ENCODE peak calls at places on chromosomes 12 and 14, in six cellular contexts. H is NB4, M is stomach, G is psoas muscle, O is osteocyte, B is endothelial cell. A is an unnamed sample.

GRCh38 chr12:31507966-31508365 is 83.0 kb downstream of the DENND5B start:
- DNase-seq in H (no peak), M (no peak), G (no peak), O (no peak), B (no peak), A (no peak)

GRCh38 chr14:71574976-71575375 is 357.3 kb upstream of the RGS6 start:
- DNase-seq in H (no peak), M (no peak), G (no peak), O (no peak), B (no peak), A (no peak)

GRCh38 chr14:60647081-60647836 is 2.0 kb downstream of the SIX1 start:
- DNase-seq in H (peak), M (no peak), G (peak), O (no peak), B (peak), A (peak)

GRCh38 chr12:96445743-96446655 is 43.4 kb upstream of the CFAP54 start:
- DNase-seq in H (peak), M (no peak), G (no peak), O (no peak), B (peak), A (no peak)

GRCh38 chr12:65824314-65824563 is at the start of gene HMGA2:
- DNase-seq in H (peak), M (no peak), G (peak), O (no peak), B (peak), A (no peak)

GRCh38 chr14:99552572-99553216 is 51.3 kb downstream of the CCDC85C start:
- DNase-seq in H (no peak), M (peak), G (no peak), O (no peak), B (no peak), A (no peak)

GRCh38 chr14:56273949-56274348 is 155.7 kb downstream of the PELI2 start:
- DNase-seq in H (no peak), M (no peak), G (no peak), O (no peak), B (no peak), A (no peak)

GRCh38 chr12:128789356-128789929 is 34.3 kb downstream of the SLC15A4 start:
- DNase-seq in H (peak), M (no peak), G (no peak), O (no peak), B (no peak), A (no peak)

GRCh38 chr12:15629108-15629507 is 160.1 kb downstream of the EPS8 start:
- DNase-seq in H (peak), M (peak), G (peak), O (no peak), B (no peak), A (no peak)

GRCh38 chr14:52111583-52111982 is 42.7 kb upstream of the NID2 start:
- DNase-seq in H (no peak), M (no peak), G (no peak), O (no peak), B (no peak), A (no peak)

GRCh38 chr12:46110928-46111699 is 120.7 kb upstream of the SCAF11 start:
- DNase-seq in H (no peak), M (no peak), G (no peak), O (no peak), B (no peak), A (no peak)

GRCh38 chr12:96107236-96107635 is 71.8 kb upstream of the LTA4H start:
- DNase-seq in H (no peak), M (no peak), G (no peak), O (no peak), B (peak), A (no peak)

GRCh38 chr12:124022161-124022560 is 49.1 kb downstream of the ZNF664 start:
- DNase-seq in H (no peak), M (no peak), G (no peak), O (no peak), B (no peak), A (no peak)

DNA sequence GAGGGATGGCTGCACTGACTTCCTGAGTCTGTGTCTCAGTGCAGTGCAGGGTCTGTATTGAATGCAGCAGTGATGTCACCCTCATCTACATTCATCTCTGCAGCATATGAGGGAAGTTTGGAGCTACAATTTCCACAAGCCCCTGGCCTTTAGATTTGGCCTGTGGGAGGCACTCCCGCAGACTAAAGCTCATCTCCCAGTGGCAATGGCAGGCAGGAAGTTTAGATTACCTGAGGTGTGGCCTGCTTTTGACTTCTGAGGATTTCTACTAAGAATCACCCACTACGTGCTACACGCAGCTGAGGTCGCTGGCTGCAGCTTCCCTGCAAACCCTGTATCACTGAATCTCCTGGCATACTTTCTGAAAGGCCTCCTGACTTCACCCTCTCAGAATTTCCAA is 202.1 kb upstream of the PRKD1 start:
- DNase-seq in H (no peak), M (no peak), G (no peak), O (no peak), B (no peak), A (no peak)
- TF ChIP-seq CTCF in H (no peak), M (no peak), G (no peak), O (no peak), B (no peak), A (no peak)

DNA sequence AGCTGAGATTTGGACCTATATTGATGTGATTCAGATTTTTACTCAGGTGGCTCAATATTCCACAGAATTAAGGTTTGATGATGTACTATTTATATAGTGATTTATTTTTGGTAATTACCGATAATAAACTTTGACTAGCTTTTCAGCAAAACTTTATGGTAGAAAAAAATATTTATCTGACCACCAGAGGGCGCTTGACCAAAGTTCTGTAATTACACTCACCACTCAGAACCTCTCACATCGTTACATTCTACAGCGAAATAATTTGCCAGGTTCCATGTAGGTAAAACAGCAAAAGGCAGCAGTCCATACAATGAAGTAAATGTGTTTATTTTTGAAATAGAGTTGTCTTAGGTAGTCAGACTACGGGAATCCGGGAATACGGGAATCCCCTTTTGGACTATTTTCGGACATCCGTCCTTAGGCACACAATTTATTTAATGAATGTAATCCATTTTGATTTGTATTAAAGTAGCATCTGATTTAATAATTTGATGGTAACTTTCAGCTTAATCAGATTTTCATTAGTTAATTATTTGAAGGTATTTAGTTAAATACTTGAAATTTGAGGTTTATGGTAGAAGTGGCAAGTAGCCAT is 143.0 kb upstream of the DDHD1 start:
- DNase-seq in H (peak), M (no peak), G (no peak), O (no peak), B (peak), A (no peak)
- TF ChIP-seq CTCF in H (peak), M (peak), G (peak), O (peak), B (peak), A (peak)

GRCh38 chr14:30035361-30035760 is 107.7 kb upstream of the PRKD1 start:
- DNase-seq in H (no peak), M (no peak), G (no peak), O (no peak), B (no peak), A (no peak)

DNA sequence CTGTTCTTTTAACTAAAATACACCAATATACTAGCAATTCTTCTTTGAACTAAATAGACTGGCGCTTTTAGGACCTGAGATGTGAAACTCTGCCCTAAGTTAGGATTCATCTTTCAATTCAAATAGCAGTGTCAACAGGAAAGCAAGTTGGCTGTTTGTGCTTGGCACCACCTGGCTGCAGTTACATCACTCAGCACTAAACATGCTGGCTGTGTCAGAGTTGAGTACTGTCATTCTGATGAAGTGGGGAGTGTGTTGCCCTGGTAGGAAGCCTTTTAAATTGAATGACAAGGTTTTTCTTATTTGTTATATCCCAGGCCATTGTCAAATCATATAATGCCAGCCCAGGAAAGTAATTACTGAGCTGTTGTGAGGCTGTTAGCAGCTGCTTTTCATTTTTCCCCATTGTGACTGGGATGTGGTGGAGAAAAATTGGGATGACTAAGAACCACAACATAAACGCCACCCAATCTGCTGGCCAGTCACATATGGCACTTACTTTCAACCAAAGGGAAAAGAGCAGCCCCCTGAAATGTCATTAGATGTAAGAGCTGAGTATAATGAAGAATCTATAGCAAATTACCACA is 106.5 kb upstream of the PRKD1 start:
- DNase-seq in H (no peak), M (no peak), G (no peak), O (no peak), B (no peak), A (no peak)
- TF ChIP-seq CTCF in H (no peak), M (no peak), G (no peak), O (no peak), B (no peak), A (no peak)

DNA sequence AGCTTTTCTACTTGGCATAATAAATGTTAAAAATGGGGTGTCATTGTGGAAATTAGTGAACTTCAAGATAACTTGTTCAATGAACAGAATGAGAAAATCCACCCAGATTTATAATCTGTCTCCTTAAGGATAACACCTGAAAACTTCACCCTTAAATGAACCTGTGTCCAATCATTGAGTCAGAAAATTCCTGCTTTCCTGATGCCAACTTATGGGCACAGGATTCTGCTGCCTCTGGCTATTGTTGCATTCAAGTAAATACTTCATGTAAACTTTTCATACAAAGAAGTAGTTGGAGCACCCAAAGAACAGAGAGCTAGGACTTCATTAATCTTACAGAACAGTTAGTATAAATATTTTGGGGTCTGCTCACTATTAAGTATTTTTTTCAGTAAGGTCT is 98.9 kb upstream of the PLEKHA5 start:
- DNase-seq in H (no peak), M (no peak), G (no peak), O (no peak), B (no peak), A (no peak)
- TF ChIP-seq CTCF in H (no peak), M (no peak), G (no peak), O (no peak), B (no peak), A (no peak)

DNA sequence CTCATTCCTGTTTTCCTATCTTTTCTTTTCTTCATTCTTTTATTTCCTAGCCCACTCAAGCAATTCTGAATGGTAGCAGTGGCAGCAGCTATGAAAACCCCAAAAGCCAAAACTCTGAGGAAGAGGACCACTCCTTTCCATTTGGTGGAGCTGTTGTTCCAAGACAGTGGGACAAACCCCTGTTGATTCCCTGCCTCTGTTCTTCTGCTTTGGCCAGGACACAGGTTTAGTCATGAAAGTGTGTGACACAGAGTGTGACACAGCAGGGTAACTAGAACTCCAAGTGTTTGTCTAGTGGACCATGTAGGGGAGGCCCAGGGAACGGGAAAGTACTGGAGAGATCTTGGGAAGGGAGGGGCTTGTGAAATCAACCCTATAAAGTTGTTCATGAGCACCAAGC is 71.1 kb downstream of the PTCSC3 start:
- DNase-seq in H (peak), M (no peak), G (no peak), O (no peak), B (peak), A (no peak)
- TF ChIP-seq CTCF in H (peak), M (no peak), G (no peak), O (peak), B (no peak), A (no peak)

GRCh38 chr14:85531594-85532391 is 1.8 kb downstream of the FLRT2 start:
- DNase-seq in H (no peak), M (peak), G (peak), O (peak), B (peak), A (peak)
- TF ChIP-seq CTCF in H (no peak), M (no peak), G (peak), O (peak), B (peak), A (no peak)

DNA sequence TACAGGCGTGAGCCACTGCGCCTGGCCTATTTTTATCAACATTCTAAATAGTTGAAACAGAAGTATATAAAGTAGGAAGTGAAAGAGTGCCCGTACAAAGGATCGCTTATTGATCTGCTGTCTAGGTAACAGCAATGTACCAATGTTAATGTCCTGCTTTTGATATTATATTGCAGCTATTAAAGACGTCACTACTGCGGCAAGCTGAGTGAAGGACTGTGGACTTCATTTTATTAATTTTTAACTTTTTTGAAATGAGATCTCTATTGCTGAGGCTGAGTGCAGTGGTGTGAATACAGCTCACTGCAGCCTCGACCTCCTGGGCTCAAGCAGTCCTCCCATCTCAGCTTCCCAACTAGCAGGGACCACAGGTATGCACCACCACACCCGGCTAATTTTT is 10.8 kb downstream of the PTGR2 start:
- DNase-seq in H (no peak), M (no peak), G (no peak), O (peak), B (no peak), A (no peak)
- TF ChIP-seq CTCF in H (no peak), M (no peak), G (no peak), O (no peak), B (no peak), A (no peak)

GRCh38 chr12:119208626-119209061 is 29.9 kb downstream of the HSPB8 start:
- DNase-seq in H (no peak), M (peak), G (peak), O (no peak), B (peak), A (peak)

GRCh38 chr12:119204716-119205285 is 26.1 kb downstream of the HSPB8 start:
- DNase-seq in H (no peak), M (no peak), G (no peak), O (no peak), B (no peak), A (no peak)

GRCh38 chr12:119207161-119207560 is 28.4 kb downstream of the HSPB8 start:
- DNase-seq in H (no peak), M (no peak), G (no peak), O (no peak), B (no peak), A (no peak)

GRCh38 chr12:119204137-119204536 is 25.4 kb downstream of the HSPB8 start:
- DNase-seq in H (no peak), M (no peak), G (no peak), O (no peak), B (no peak), A (no peak)

GRCh38 chr12:119206348-119207075 is 27.8 kb downstream of the HSPB8 start:
- DNase-seq in H (no peak), M (no peak), G (no peak), O (no peak), B (no peak), A (no peak)
- TF ChIP-seq CTCF in H (no peak), M (no peak), G (no peak), O (no peak), B (no peak), A (no peak)

GRCh38 chr12:116799955-116800354 is 61.8 kb downstream of the RNFT2 start:
- DNase-seq in H (no peak), M (no peak), G (no peak), O (no peak), B (no peak), A (no peak)
- TF ChIP-seq CTCF in H (no peak), M (no peak), G (no peak), O (no peak), B (no peak), A (no peak)